ENCODE peak calls at places on chromosome 10, in ten cellular contexts. One of them, this sample, is unnamed.

GRCh38 chr10:118504044-118504944 is 91.2 kb downstream of the PRLHR start:
- DNase-seq in nucleus accumbens: no peak
- DNase-seq in T follicular helper cell: no peak
- DNase-seq in stimulated activated CD4-positive, alpha-beta T cell treated with anti-CD3 and anti-CD28 coated beads, Interleukin-1b, Interleukin-23, amount 100 ng/mL, for 24 hours: no peak
- DNase-seq in stimulated activated CD8-positive, alpha-beta memory T cell treated with anti-CD3 and anti-CD28 coated beads, Interleukin-4, amount 100 ng/mL, for 48 hours: no peak
- DNase-seq in substantia nigra: no peak
- DNase-seq in fibroblast of gingiva: peak; percentile 32
- DNase-seq in stimulated activated naive B cell treated with anti-CD40 and anti-IgM and Interleukin-4, amounts not matched to agents 10 μg/mL and 1 μg/mL and 100 μg/mL, for 72 hours: no peak
- DNase-seq in NCI-H2029 treated with DMSO at 0.1 percent for 48 hours: no peak
- DNase-seq in GM19239: no peak
- DNase-seq in this sample: no peak

GRCh38 chr10:68813554-68813953 is 13.8 kb upstream of the STOX1 start:
- DNase-seq in nucleus accumbens: peak; percentile 1
- DNase-seq in T follicular helper cell: no peak
- DNase-seq in stimulated activated CD4-positive, alpha-beta T cell treated with anti-CD3 and anti-CD28 coated beads, Interleukin-1b, Interleukin-23, amount 100 ng/mL, for 24 hours: no peak
- DNase-seq in stimulated activated CD8-positive, alpha-beta memory T cell treated with anti-CD3 and anti-CD28 coated beads, Interleukin-4, amount 100 ng/mL, for 48 hours: no peak
- DNase-seq in substantia nigra: peak; percentile 37
- DNase-seq in fibroblast of gingiva: no peak
- DNase-seq in stimulated activated naive B cell treated with anti-CD40 and anti-IgM and Interleukin-4, amounts not matched to agents 10 μg/mL and 1 μg/mL and 100 μg/mL, for 72 hours: no peak
- DNase-seq in NCI-H2029 treated with DMSO at 0.1 percent for 48 hours: no peak
- DNase-seq in GM19239: no peak
- DNase-seq in this sample: no peak

GRCh38 chr10:112374724-112375541 is 1.0 kb downstream of the ACSL5 start:
- DNase-seq in nucleus accumbens: no peak
- DNase-seq in T follicular helper cell: no peak
- DNase-seq in stimulated activated CD4-positive, alpha-beta T cell treated with anti-CD3 and anti-CD28 coated beads, Interleukin-1b, Interleukin-23, amount 100 ng/mL, for 24 hours: no peak
- DNase-seq in stimulated activated CD8-positive, alpha-beta memory T cell treated with anti-CD3 and anti-CD28 coated beads, Interleukin-4, amount 100 ng/mL, for 48 hours: no peak
- DNase-seq in substantia nigra: no peak
- DNase-seq in fibroblast of gingiva: no peak
- DNase-seq in stimulated activated naive B cell treated with anti-CD40 and anti-IgM and Interleukin-4, amounts not matched to agents 10 μg/mL and 1 μg/mL and 100 μg/mL, for 72 hours: peak; percentile 18
- DNase-seq in NCI-H2029 treated with DMSO at 0.1 percent for 48 hours: no peak
- DNase-seq in GM19239: peak; percentile 48
- DNase-seq in this sample: no peak

GRCh38 chr10:113882240-113882639 is 27.8 kb downstream of the NHLRC2 start:
- DNase-seq in nucleus accumbens: no peak
- DNase-seq in T follicular helper cell: no peak
- DNase-seq in stimulated activated CD4-positive, alpha-beta T cell treated with anti-CD3 and anti-CD28 coated beads, Interleukin-1b, Interleukin-23, amount 100 ng/mL, for 24 hours: no peak
- DNase-seq in stimulated activated CD8-positive, alpha-beta memory T cell treated with anti-CD3 and anti-CD28 coated beads, Interleukin-4, amount 100 ng/mL, for 48 hours: no peak
- DNase-seq in substantia nigra: no peak
- DNase-seq in fibroblast of gingiva: no peak
- DNase-seq in stimulated activated naive B cell treated with anti-CD40 and anti-IgM and Interleukin-4, amounts not matched to agents 10 μg/mL and 1 μg/mL and 100 μg/mL, for 72 hours: no peak
- DNase-seq in NCI-H2029 treated with DMSO at 0.1 percent for 48 hours: no peak
- DNase-seq in GM19239: no peak
- DNase-seq in this sample: no peak

GRCh38 chr10:129193148-129193547 is 273.9 kb upstream of the MGMT start:
- DNase-seq in nucleus accumbens: peak; percentile 31
- DNase-seq in T follicular helper cell: no peak
- DNase-seq in stimulated activated CD4-positive, alpha-beta T cell treated with anti-CD3 and anti-CD28 coated beads, Interleukin-1b, Interleukin-23, amount 100 ng/mL, for 24 hours: no peak
- DNase-seq in stimulated activated CD8-positive, alpha-beta memory T cell treated with anti-CD3 and anti-CD28 coated beads, Interleukin-4, amount 100 ng/mL, for 48 hours: peak; percentile 47
- DNase-seq in substantia nigra: no peak
- DNase-seq in fibroblast of gingiva: peak; percentile 42
- DNase-seq in stimulated activated naive B cell treated with anti-CD40 and anti-IgM and Interleukin-4, amounts not matched to agents 10 μg/mL and 1 μg/mL and 100 μg/mL, for 72 hours: no peak
- DNase-seq in NCI-H2029 treated with DMSO at 0.1 percent for 48 hours: no peak
- DNase-seq in GM19239: no peak
- DNase-seq in this sample: peak; percentile 6

GRCh38 chr10:122911889-122912484 is 1.6 kb downstream of the FAM24A start:
- DNase-seq in nucleus accumbens: no peak
- DNase-seq in T follicular helper cell: peak; percentile 12
- DNase-seq in stimulated activated CD4-positive, alpha-beta T cell treated with anti-CD3 and anti-CD28 coated beads, Interleukin-1b, Interleukin-23, amount 100 ng/mL, for 24 hours: peak; percentile 12
- DNase-seq in stimulated activated CD8-positive, alpha-beta memory T cell treated with anti-CD3 and anti-CD28 coated beads, Interleukin-4, amount 100 ng/mL, for 48 hours: peak; percentile 80
- DNase-seq in substantia nigra: no peak
- DNase-seq in fibroblast of gingiva: peak; percentile 6
- DNase-seq in stimulated activated naive B cell treated with anti-CD40 and anti-IgM and Interleukin-4, amounts not matched to agents 10 μg/mL and 1 μg/mL and 100 μg/mL, for 72 hours: peak; percentile 4
- DNase-seq in NCI-H2029 treated with DMSO at 0.1 percent for 48 hours: no peak
- DNase-seq in GM19239: peak; percentile 21
- DNase-seq in this sample: no peak

GRCh38 chr10:6053816-6054581 is 8.2 kb downstream of the IL2RA start:
- DNase-seq in nucleus accumbens: no peak
- DNase-seq in T follicular helper cell: no peak
- DNase-seq in stimulated activated CD4-positive, alpha-beta T cell treated with anti-CD3 and anti-CD28 coated beads, Interleukin-1b, Interleukin-23, amount 100 ng/mL, for 24 hours: no peak
- DNase-seq in stimulated activated CD8-positive, alpha-beta memory T cell treated with anti-CD3 and anti-CD28 coated beads, Interleukin-4, amount 100 ng/mL, for 48 hours: peak; percentile 73
- DNase-seq in substantia nigra: no peak
- DNase-seq in fibroblast of gingiva: no peak
- DNase-seq in stimulated activated naive B cell treated with anti-CD40 and anti-IgM and Interleukin-4, amounts not matched to agents 10 μg/mL and 1 μg/mL and 100 μg/mL, for 72 hours: no peak
- DNase-seq in NCI-H2029 treated with DMSO at 0.1 percent for 48 hours: no peak
- DNase-seq in GM19239: no peak
- DNase-seq in this sample: no peak

GRCh38 chr10:87850742-87851205 is 12.6 kb downstream of the KLLN start:
- DNase-seq in nucleus accumbens: peak; percentile 32
- DNase-seq in T follicular helper cell: peak; percentile 25
- DNase-seq in stimulated activated CD4-positive, alpha-beta T cell treated with anti-CD3 and anti-CD28 coated beads, Interleukin-1b, Interleukin-23, amount 100 ng/mL, for 24 hours: no peak
- DNase-seq in stimulated activated CD8-positive, alpha-beta memory T cell treated with anti-CD3 and anti-CD28 coated beads, Interleukin-4, amount 100 ng/mL, for 48 hours: peak; percentile 52
- DNase-seq in substantia nigra: peak; percentile 18
- DNase-seq in fibroblast of gingiva: peak; percentile 57
- DNase-seq in stimulated activated naive B cell treated with anti-CD40 and anti-IgM and Interleukin-4, amounts not matched to agents 10 μg/mL and 1 μg/mL and 100 μg/mL, for 72 hours: peak; percentile 23
- DNase-seq in NCI-H2029 treated with DMSO at 0.1 percent for 48 hours: no peak
- DNase-seq in GM19239: no peak
- DNase-seq in this sample: no peak

GRCh38 chr10:12726971-12727831 is 274.3 kb downstream of the CCDC3 start:
- DNase-seq in nucleus accumbens: no peak
- DNase-seq in T follicular helper cell: no peak
- DNase-seq in stimulated activated CD4-positive, alpha-beta T cell treated with anti-CD3 and anti-CD28 coated beads, Interleukin-1b, Interleukin-23, amount 100 ng/mL, for 24 hours: no peak
- DNase-seq in stimulated activated CD8-positive, alpha-beta memory T cell treated with anti-CD3 and anti-CD28 coated beads, Interleukin-4, amount 100 ng/mL, for 48 hours: peak; percentile 36
- DNase-seq in substantia nigra: no peak
- DNase-seq in fibroblast of gingiva: no peak
- DNase-seq in stimulated activated naive B cell treated with anti-CD40 and anti-IgM and Interleukin-4, amounts not matched to agents 10 μg/mL and 1 μg/mL and 100 μg/mL, for 72 hours: no peak
- DNase-seq in NCI-H2029 treated with DMSO at 0.1 percent for 48 hours: no peak
- DNase-seq in GM19239: no peak
- DNase-seq in this sample: peak; percentile 35

GRCh38 chr10:50242777-50243176 is 8.5 kb downstream of the ASAH2 start:
- DNase-seq in nucleus accumbens: no peak
- DNase-seq in T follicular helper cell: no peak
- DNase-seq in stimulated activated CD4-positive, alpha-beta T cell treated with anti-CD3 and anti-CD28 coated beads, Interleukin-1b, Interleukin-23, amount 100 ng/mL, for 24 hours: no peak
- DNase-seq in stimulated activated CD8-positive, alpha-beta memory T cell treated with anti-CD3 and anti-CD28 coated beads, Interleukin-4, amount 100 ng/mL, for 48 hours: no peak
- DNase-seq in substantia nigra: no peak
- DNase-seq in fibroblast of gingiva: no peak
- DNase-seq in stimulated activated naive B cell treated with anti-CD40 and anti-IgM and Interleukin-4, amounts not matched to agents 10 μg/mL and 1 μg/mL and 100 μg/mL, for 72 hours: no peak
- DNase-seq in NCI-H2029 treated with DMSO at 0.1 percent for 48 hours: no peak
- DNase-seq in GM19239: no peak
- DNase-seq in this sample: no peak

GRCh38 chr10:79065091-79065551 is 3.6 kb upstream of the ZMIZ1 start:
- DNase-seq in nucleus accumbens: no peak
- DNase-seq in T follicular helper cell: no peak
- DNase-seq in stimulated activated CD4-positive, alpha-beta T cell treated with anti-CD3 and anti-CD28 coated beads, Interleukin-1b, Interleukin-23, amount 100 ng/mL, for 24 hours: no peak
- DNase-seq in stimulated activated CD8-positive, alpha-beta memory T cell treated with anti-CD3 and anti-CD28 coated beads, Interleukin-4, amount 100 ng/mL, for 48 hours: no peak
- DNase-seq in substantia nigra: no peak
- DNase-seq in fibroblast of gingiva: no peak
- DNase-seq in stimulated activated naive B cell treated with anti-CD40 and anti-IgM and Interleukin-4, amounts not matched to agents 10 μg/mL and 1 μg/mL and 100 μg/mL, for 72 hours: no peak
- DNase-seq in NCI-H2029 treated with DMSO at 0.1 percent for 48 hours: no peak
- DNase-seq in GM19239: no peak
- DNase-seq in this sample: no peak